ENCODE peak calls at places on chromosomes 7 and 10, in six cellular contexts. P is Jurkat, Clone E6-1; W is K562; J is thoracic aorta; A is fibroblast of lung; X is fibroblast of pulmonary artery. I is an unnamed sample.

GRCh38 chr10:115572740-115573455 is 479.7 kb downstream of the ATRNL1 start:
- DNase-seq in P (peak; percentile 3), W (no peak), J (no peak), A (no peak), X (no peak), I (no peak)

GRCh38 chr7:15561840-15562239 is at the start of gene AGMO:
- DNase-seq in P (no peak), W (no peak), J (peak; percentile 5), A (peak; percentile 46), X (peak; percentile 28), I (peak; percentile 64)

GRCh38 chr7:43314379-43315158 is 202.1 kb downstream of the HECW1 start:
- DNase-seq in P (no peak), W (no peak), J (no peak), A (no peak), X (no peak), I (no peak)

GRCh38 chr7:50733552-50733951 is 49.1 kb downstream of the GRB10 start:
- DNase-seq in P (no peak), W (no peak), J (no peak), A (no peak), X (peak; percentile 64), I (no peak)

GRCh38 chr7:132100981-132101380 is 475.3 kb downstream of the PLXNA4 start:
- DNase-seq in P (no peak), W (no peak), J (no peak), A (no peak), X (no peak), I (no peak)

GRCh38 chr10:130615463-130615862 is 479.3 kb downstream of the GLRX3 start:
- DNase-seq in P (no peak), W (no peak), J (no peak), A (no peak), X (no peak), I (no peak)

GRCh38 chr10:97074256-97075145 is 111.3 kb downstream of the SLIT1 start:
- DNase-seq in P (no peak), W (no peak), J (no peak), A (no peak), X (no peak), I (no peak)

GRCh38 chr10:119688033-119688508 is 36.9 kb downstream of the BAG3 start:
- DNase-seq in P (no peak), W (peak; percentile 30), J (no peak), A (no peak), X (no peak), I (no peak)

GRCh38 chr7:20241491-20242261 is 24.5 kb upstream of the MACC1 start:
- DNase-seq in P (no peak), W (no peak), J (no peak), A (peak; percentile 43), X (peak; percentile 83), I (no peak)

GRCh38 chr7:130090745-130091532 is 20.6 kb downstream of the KLHDC10 start:
- DNase-seq in P (no peak), W (no peak), J (no peak), A (no peak), X (no peak), I (no peak)

GRCh38 chr7:93920496-93921189 is 892 bp upstream of the GNG11 start:
- DNase-seq in P (no peak), W (no peak), J (no peak), A (peak; percentile 16), X (no peak), I (no peak)

GRCh38 chr7:30984359-30985107 is 20.8 kb downstream of the GHRHR start:
- DNase-seq in P (no peak), W (no peak), J (peak; percentile 16), A (peak; percentile 20), X (peak; percentile 24), I (no peak)

GRCh38 chr7:145909956-145910611 is 206.5 kb upstream of the CNTNAP2 start:
- DNase-seq in P (peak; percentile 4), W (no peak), J (no peak), A (peak; percentile 52), X (peak; percentile 14), I (no peak)

GRCh38 chr10:4776234-4776638 is 49.8 kb upstream of the AKR1E2 start:
- DNase-seq in P (no peak), W (no peak), J (no peak), A (no peak), X (no peak), I (no peak)

GRCh38 chr10:85175635-85176034 is 847.2 kb downstream of the CCSER2 start:
- DNase-seq in P (peak; percentile 3), W (no peak), J (no peak), A (no peak), X (no peak), I (no peak)

GRCh38 chr10:28200804-28201203 is 102.1 kb downstream of the MPP7 start:
- DNase-seq in P (no peak), W (no peak), J (no peak), A (peak; percentile 29), X (no peak), I (no peak)

GRCh38 chr7:127886248-127886647 is 145.0 kb downstream of the LRRC4 start:
- DNase-seq in P (no peak), W (peak; percentile 39), J (no peak), A (peak; percentile 81), X (peak; percentile 46), I (no peak)

GRCh38 chr10:80487791-80488538 is 33.9 kb downstream of the TSPAN14 start:
- DNase-seq in P (no peak), W (peak; percentile 63), J (no peak), A (no peak), X (no peak), I (no peak)

GRCh38 chr10:58356756-58357155 is 21.9 kb downstream of the UBE2D1 start:
- DNase-seq in P (no peak), W (no peak), J (no peak), A (no peak), X (peak; percentile 29), I (no peak)

GRCh38 chr7:16774986-16775385 is 21.4 kb downstream of the TSPAN13 start:
- DNase-seq in P (no peak), W (no peak), J (no peak), A (no peak), X (no peak), I (no peak)

GRCh38 chr10:48509974-48510692 is 94.7 kb downstream of the ARHGAP22 start:
- DNase-seq in P (peak; percentile 23), W (peak; percentile 53), J (no peak), A (peak; percentile 39), X (peak; percentile 45), I (no peak)

GRCh38 chr10:118175148-118175547 is 128.4 kb upstream of the RAB11FIP2 start:
- DNase-seq in P (no peak), W (no peak), J (no peak), A (no peak), X (no peak), I (no peak)

GRCh38 chr10:120580651-120581259 is 123.7 kb downstream of the PLPP4 start:
- DNase-seq in P (no peak), W (no peak), J (no peak), A (no peak), X (no peak), I (no peak)

GRCh38 chr7:64908358-64908757 is 5.3 kb downstream of the ZNF273 start:
- DNase-seq in P (no peak), W (no peak), J (no peak), A (no peak), X (no peak), I (no peak)

GRCh38 chr10:14356921-14357320 is 26.2 kb upstream of the FRMD4A start:
- DNase-seq in P (no peak), W (no peak), J (no peak), A (peak; percentile 22), X (peak; percentile 37), I (no peak)

GRCh38 chr10:31774291-31774900 is 154.2 kb downstream of the ARHGAP12 start:
- DNase-seq in P (no peak), W (no peak), J (no peak), A (no peak), X (no peak), I (peak; percentile 18)

GRCh38 chr7:74289660-74290589 is 718 bp downstream of the CLIP2 start:
- DNase-seq in P (no peak), W (no peak), J (no peak), A (no peak), X (no peak), I (peak; percentile 83)

GRCh38 chr7:74291535-74291934 is 2.3 kb downstream of the CLIP2 start:
- DNase-seq in P (no peak), W (no peak), J (no peak), A (no peak), X (no peak), I (no peak)

GRCh38 chr7:74290999-74291441 is 1.8 kb downstream of the CLIP2 start:
- DNase-seq in P (no peak), W (no peak), J (no peak), A (no peak), X (no peak), I (no peak)

GRCh38 chr7:74289018-74289659 is at the start of gene CLIP2:
- DNase-seq in P (peak; percentile 35), W (peak; percentile 87), J (no peak), A (peak; percentile 82), X (peak; percentile 83), I (no peak)

DNA sequence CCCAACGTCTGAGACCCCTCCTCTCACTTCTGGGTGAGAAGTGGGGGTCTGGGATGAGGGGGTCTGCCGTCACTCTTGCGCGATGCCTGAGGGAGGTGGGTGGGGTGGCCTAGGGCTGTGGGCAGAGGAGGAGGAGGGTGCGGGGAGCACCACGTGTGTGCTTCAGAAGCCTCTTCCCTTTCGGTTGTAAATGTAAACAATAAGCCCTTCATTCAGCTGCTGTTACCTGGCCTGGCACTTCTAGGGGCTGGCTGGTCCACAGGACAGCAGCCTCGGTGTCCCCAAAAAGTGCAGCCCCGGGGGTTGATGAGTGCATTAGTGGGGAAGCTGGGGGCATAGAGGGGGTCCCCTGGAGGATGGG is 1.4 kb downstream of the CLIP2 start:
- DNase-seq in P (no peak), W (no peak), J (no peak), A (no peak), X (no peak), I (no peak)
- H3K4me3 ChIP-seq in P (no peak overlapping the region), W (no peak overlapping the region), J (peak overlapping the region; percentile 94), A (peak overlapping the region; percentile 71), X (peak overlapping the region; percentile 82), I (peak overlapping the region; percentile 99)

GRCh38 chr7:116930156-116930913 is 23.0 kb upstream of the ST7 start:
- DNase-seq in P (peak; percentile 65), W (peak; percentile 94), J (peak; percentile 49), A (peak; percentile 76), X (peak; percentile 82), I (peak; percentile 93)
- H3K4me3 ChIP-seq in P (no peak overlapping the region), W (no peak overlapping the region), J (peak overlapping the region; percentile 42), A (no peak overlapping the region), X (no peak overlapping the region), I (peak overlapping the region; percentile 9)

GRCh38 chr7:95592570-95592969 is 3.7 kb downstream of the PDK4 start:
- DNase-seq in P (no peak), W (no peak), J (no peak), A (no peak), X (no peak), I (no peak)
- H3K4me3 ChIP-seq in P (no peak overlapping the region), W (no peak overlapping the region), J (peak overlapping the region; percentile 90), A (no peak overlapping the region), X (no peak overlapping the region), I (peak overlapping the region; percentile 86)

GRCh38 chr7:150717821-150718420 is 1.5 kb downstream of the GIMAP1 start:
- DNase-seq in P (no peak), W (no peak), J (no peak), A (no peak), X (no peak), I (no peak)
- H3K4me3 ChIP-seq in P (peak overlapping the region; percentile 84), W (no peak overlapping the region), J (peak overlapping the region; percentile 66), A (no peak overlapping the region), X (no peak overlapping the region), I (peak overlapping the region; percentile 54)

GRCh38 chr10:44961231-44961571 is 1.6 kb downstream of the RASSF4 start:
- DNase-seq in P (no peak), W (no peak), J (no peak), A (no peak), X (no peak), I (no peak)
- H3K4me3 ChIP-seq in P (no peak overlapping the region), W (no peak overlapping the region), J (peak overlapping the region; percentile 79), A (no peak overlapping the region), X (no peak overlapping the region), I (peak overlapping the region; percentile 93)

GRCh38 chr10:92207061-92207460 is 83.8 kb downstream of the CPEB3 start:
- DNase-seq in P (no peak), W (no peak), J (no peak), A (no peak), X (no peak), I (no peak)
- H3K4me3 ChIP-seq in P (no peak overlapping the region), W (no peak overlapping the region), J (no peak overlapping the region), A (no peak overlapping the region), X (no peak overlapping the region), I (no peak overlapping the region)